ENCODE peak calls at places on chromosomes 13 and 19, in five cellular contexts. W is tibial nerve, B is neuronal stem cell, D is sciatic nerve, Z is NCI-H446. F is an unnamed sample.

GRCh38 chr19:10289167-10289835 is 451 bp upstream of the ICAM5 start:
- DNase-seq in D (no peak), W (no peak), B (no peak), Z (peak), F (peak)

GRCh38 chr19:5628919-5629481 is 6.1 kb downstream of the SAFB start:
- DNase-seq in W (no peak), B (no peak), D (no peak), Z (no peak), F (no peak)

GRCh38 chr19:23790641-23791488 is 32.2 kb upstream of the ZNF681 start:
- DNase-seq in D (no peak), B (no peak), W (no peak), Z (no peak), F (no peak)

GRCh38 chr13:40508112-40508511 is 158.3 kb downstream of the FOXO1 start:
- DNase-seq in B (no peak), D (no peak), Z (no peak), W (no peak), F (no peak)

GRCh38 chr19:39372047-39372802 is 18.7 kb downstream of the PAF1 start:
- DNase-seq in Z (no peak), B (no peak), D (peak), W (peak), F (no peak)

GRCh38 chr19:40225440-40226305 is 816 bp downstream of the CCNP start:
- DNase-seq in B (no peak), W (no peak), Z (no peak), D (no peak), F (no peak)

GRCh38 chr19:38264486-38265212 is at the start of gene SPINT2:
- DNase-seq in B (peak), D (no peak), Z (no peak), W (no peak), F (peak)

GRCh38 chr19:6092329-6093286 is 17.7 kb downstream of the RFX2 start:
- DNase-seq in B (peak), D (peak), Z (no peak), W (peak), F (peak)

GRCh38 chr13:59409211-59409610 is 754.5 kb downstream of the DIAPH3 start:
- DNase-seq in Z (peak), W (no peak), D (no peak), B (no peak), F (no peak)

GRCh38 chr13:107680115-107680514 is 535.2 kb downstream of the LIG4 start:
- DNase-seq in W (no peak), B (no peak), Z (peak), D (no peak), F (no peak)

GRCh38 chr13:70668293-70668692 is 560.0 kb upstream of the KLHL1 start:
- DNase-seq in Z (no peak), B (peak), W (no peak), D (no peak), F (no peak)

GRCh38 chr19:29694669-29695627 is 20.1 kb downstream of the C19orf12 start:
- DNase-seq in W (peak), B (peak), D (peak), Z (peak), F (peak)

GRCh38 chr19:43464089-43464775 is 1.2 kb downstream of the LYPD3 start:
- DNase-seq in B (no peak), Z (peak), D (peak), W (peak), F (peak)

GRCh38 chr13:49410006-49410405 is 33.9 kb downstream of the CAB39L start:
- DNase-seq in B (no peak), Z (no peak), D (no peak), W (no peak), F (no peak)

GRCh38 chr19:21566073-21566472 is 60.7 kb downstream of the ZNF429 start:
- DNase-seq in Z (no peak), W (no peak), D (no peak), B (no peak), F (no peak)

GRCh38 chr19:2308114-2308556 is at the start of gene LINGO3:
- DNase-seq in B (no peak), W (no peak), D (no peak), Z (no peak), F (no peak)

GRCh38 chr13:74087304-74087703 is 46.9 kb downstream of the KLF12 start:
- DNase-seq in Z (no peak), W (no peak), B (no peak), D (no peak), F (no peak)

GRCh38 chr19:54440641-54441040 is 8.4 kb upstream of the LENG8 start:
- DNase-seq in Z (no peak), B (no peak), D (no peak), W (no peak), F (no peak)

GRCh38 chr19:41616785-41617621 is 9.9 kb downstream of the CEACAM4 start:
- DNase-seq in W (no peak), Z (no peak), B (no peak), D (no peak), F (no peak)

GRCh38 chr13:20492641-20493040 is 33.0 kb downstream of the CRYL1 start:
- DNase-seq in Z (peak), W (no peak), D (no peak), B (no peak), F (no peak)

GRCh38 chr13:31742102-31742695 is 2.9 kb downstream of the RXFP2 start:
- DNase-seq in Z (peak), D (peak), B (peak), W (peak), F (no peak)

GRCh38 chr19:18239303-18239702 is 13.1 kb upstream of the PDE4C start:
- DNase-seq in W (no peak), Z (no peak), D (no peak), B (no peak), F (no peak)

GRCh38 chr13:93249259-93249917 is 22.8 kb downstream of the GPC6 start:
- DNase-seq in W (no peak), B (no peak), D (no peak), Z (no peak), F (no peak)

GRCh38 chr19:5308471-5309437 is 31.9 kb downstream of the PTPRS start:
- DNase-seq in Z (peak), B (no peak), W (peak), D (peak), F (peak)

GRCh38 chr13:27962128-27962841 is 6.8 kb downstream of the CDX2 start:
- DNase-seq in W (no peak), B (no peak), Z (no peak), D (no peak), F (no peak)

GRCh38 chr19:48985711-48986110 is 7.4 kb downstream of the GYS1 start:
- DNase-seq in D (no peak), W (no peak), B (no peak), Z (no peak), F (no peak)

GRCh38 chr19:37706052-37706605 is 13.4 kb downstream of the ZNF607 start:
- DNase-seq in Z (no peak), D (no peak), B (no peak), W (no peak), F (no peak)

GRCh38 chr19:55255618-55256423 is 3.0 kb downstream of the PPP6R1 start:
- DNase-seq in W (no peak), D (no peak), B (no peak), Z (no peak), F (no peak)

GRCh38 chr19:12723643-12724426 is at the start of gene TNPO2:
- DNase-seq in D (no peak), Z (peak), W (no peak), B (peak), F (peak)

GRCh38 chr19:57664269-57665127 is 4.2 kb upstream of the ZSCAN4 start:
- DNase-seq in B (peak), D (peak), W (no peak), Z (peak), F (peak)